ENCODE peak calls at places on chromosomes 16 and 17, in six cellular contexts. One of them, this sample, is unnamed.

GRCh38 chr17:82239401-82239925 is 10.6 kb downstream of the SLC16A3 start:
- DNase-seq in tibial nerve: no peak
- DNase-seq in thoracic aorta: no peak
- DNase-seq in CD8-positive, alpha-beta memory T cell: peak
- DNase-seq in testis: no peak
- DNase-seq in effector memory CD4-positive, alpha-beta T cell: no peak
- DNase-seq in this sample: no peak

GRCh38 chr16:27367463-27368357 is 34.3 kb upstream of the IL21R start:
- DNase-seq in tibial nerve: peak
- DNase-seq in thoracic aorta: peak
- DNase-seq in CD8-positive, alpha-beta memory T cell: peak
- DNase-seq in testis: peak
- DNase-seq in effector memory CD4-positive, alpha-beta T cell: peak
- DNase-seq in this sample: peak

GRCh38 chr17:31733326-31733725 is 125.7 kb downstream of the COPRS start:
- DNase-seq in tibial nerve: no peak
- DNase-seq in thoracic aorta: no peak
- DNase-seq in CD8-positive, alpha-beta memory T cell: no peak
- DNase-seq in testis: no peak
- DNase-seq in effector memory CD4-positive, alpha-beta T cell: no peak
- DNase-seq in this sample: no peak

GRCh38 chr16:11500720-11501346 is 85.9 kb downstream of the LITAF start:
- DNase-seq in tibial nerve: no peak
- DNase-seq in thoracic aorta: no peak
- DNase-seq in CD8-positive, alpha-beta memory T cell: no peak
- DNase-seq in testis: no peak
- DNase-seq in effector memory CD4-positive, alpha-beta T cell: no peak
- DNase-seq in this sample: no peak

GRCh38 chr16:88856122-88856827 is 472 bp downstream of the GALNS start:
- DNase-seq in tibial nerve: no peak
- DNase-seq in thoracic aorta: no peak
- DNase-seq in CD8-positive, alpha-beta memory T cell: peak
- DNase-seq in testis: no peak
- DNase-seq in effector memory CD4-positive, alpha-beta T cell: peak
- DNase-seq in this sample: no peak

GRCh38 chr16:89393731-89394406 is 96.5 kb downstream of the ANKRD11 start:
- DNase-seq in tibial nerve: no peak
- DNase-seq in thoracic aorta: no peak
- DNase-seq in CD8-positive, alpha-beta memory T cell: no peak
- DNase-seq in testis: no peak
- DNase-seq in effector memory CD4-positive, alpha-beta T cell: no peak
- DNase-seq in this sample: no peak

GRCh38 chr16:68097088-68097487 is 11.9 kb downstream of the NFATC3 start:
- DNase-seq in tibial nerve: no peak
- DNase-seq in thoracic aorta: no peak
- DNase-seq in CD8-positive, alpha-beta memory T cell: no peak
- DNase-seq in testis: no peak
- DNase-seq in effector memory CD4-positive, alpha-beta T cell: no peak
- DNase-seq in this sample: no peak

GRCh38 chr16:9469512-9469911 is 378.1 kb downstream of the HAPSTR1 start:
- DNase-seq in tibial nerve: no peak
- DNase-seq in thoracic aorta: no peak
- DNase-seq in CD8-positive, alpha-beta memory T cell: no peak
- DNase-seq in testis: no peak
- DNase-seq in effector memory CD4-positive, alpha-beta T cell: no peak
- DNase-seq in this sample: no peak

GRCh38 chr16:90007015-90007414 is 12.2 kb downstream of the DBNDD1 start:
- DNase-seq in tibial nerve: no peak
- DNase-seq in thoracic aorta: no peak
- DNase-seq in CD8-positive, alpha-beta memory T cell: no peak
- DNase-seq in testis: no peak
- DNase-seq in effector memory CD4-positive, alpha-beta T cell: no peak
- DNase-seq in this sample: no peak

GRCh38 chr17:76726231-76726765 is at the start of gene JMJD6:
- DNase-seq in tibial nerve: peak
- DNase-seq in thoracic aorta: peak
- DNase-seq in CD8-positive, alpha-beta memory T cell: no peak
- DNase-seq in testis: peak
- DNase-seq in effector memory CD4-positive, alpha-beta T cell: no peak
- DNase-seq in this sample: peak

GRCh38 chr17:76404256-76404655 is 19.8 kb downstream of the SPHK1 start:
- DNase-seq in tibial nerve: no peak
- DNase-seq in thoracic aorta: no peak
- DNase-seq in CD8-positive, alpha-beta memory T cell: no peak
- DNase-seq in testis: no peak
- DNase-seq in effector memory CD4-positive, alpha-beta T cell: no peak
- DNase-seq in this sample: no peak

GRCh38 chr17:39651908-39652634 is 13.1 kb upstream of the TCAP start:
- DNase-seq in tibial nerve: no peak
- DNase-seq in thoracic aorta: no peak
- DNase-seq in CD8-positive, alpha-beta memory T cell: no peak
- DNase-seq in testis: no peak
- DNase-seq in effector memory CD4-positive, alpha-beta T cell: no peak
- DNase-seq in this sample: no peak

GRCh38 chr17:76411247-76411646 is 26.8 kb downstream of the SPHK1 start:
- DNase-seq in tibial nerve: no peak
- DNase-seq in thoracic aorta: no peak
- DNase-seq in CD8-positive, alpha-beta memory T cell: no peak
- DNase-seq in testis: no peak
- DNase-seq in effector memory CD4-positive, alpha-beta T cell: no peak
- DNase-seq in this sample: no peak

GRCh38 chr17:66398059-66398458 is 95.6 kb downstream of the PRKCA start:
- DNase-seq in tibial nerve: no peak
- DNase-seq in thoracic aorta: no peak
- DNase-seq in CD8-positive, alpha-beta memory T cell: no peak
- DNase-seq in testis: no peak
- DNase-seq in effector memory CD4-positive, alpha-beta T cell: no peak
- DNase-seq in this sample: peak
- H3K4me3 ChIP-seq in tibial nerve: no peak
- H3K4me3 ChIP-seq in thoracic aorta: no peak
- H3K4me3 ChIP-seq in CD8-positive, alpha-beta memory T cell: no peak
- H3K4me3 ChIP-seq in testis: no peak
- H3K4me3 ChIP-seq in effector memory CD4-positive, alpha-beta T cell: no peak
- H3K4me3 ChIP-seq in this sample: no peak

GRCh38 chr16:6019490-6019991 is 921.9 kb upstream of the EEF2KMT start:
- DNase-seq in tibial nerve: no peak
- DNase-seq in thoracic aorta: no peak
- DNase-seq in CD8-positive, alpha-beta memory T cell: no peak
- DNase-seq in testis: no peak
- DNase-seq in effector memory CD4-positive, alpha-beta T cell: no peak
- DNase-seq in this sample: no peak

GRCh38 chr16:6021544-6021943 is 923.9 kb upstream of the EEF2KMT start:
- DNase-seq in tibial nerve: no peak
- DNase-seq in thoracic aorta: no peak
- DNase-seq in CD8-positive, alpha-beta memory T cell: no peak
- DNase-seq in testis: no peak
- DNase-seq in effector memory CD4-positive, alpha-beta T cell: no peak
- DNase-seq in this sample: no peak

GRCh38 chr16:6023449-6023848 is 925.9 kb upstream of the EEF2KMT start:
- DNase-seq in tibial nerve: no peak
- DNase-seq in thoracic aorta: no peak
- DNase-seq in CD8-positive, alpha-beta memory T cell: no peak
- DNase-seq in testis: no peak
- DNase-seq in effector memory CD4-positive, alpha-beta T cell: no peak
- DNase-seq in this sample: no peak

GRCh38 chr16:6018848-6019489 is 921.4 kb upstream of the EEF2KMT start:
- DNase-seq in tibial nerve: no peak
- DNase-seq in thoracic aorta: no peak
- DNase-seq in CD8-positive, alpha-beta memory T cell: no peak
- DNase-seq in testis: no peak
- DNase-seq in effector memory CD4-positive, alpha-beta T cell: no peak
- DNase-seq in this sample: no peak

GRCh38 chr16:6020162-6020980 is 922.8 kb upstream of the EEF2KMT start:
- DNase-seq in tibial nerve: no peak
- DNase-seq in thoracic aorta: no peak
- DNase-seq in CD8-positive, alpha-beta memory T cell: no peak
- DNase-seq in testis: no peak
- DNase-seq in effector memory CD4-positive, alpha-beta T cell: no peak
- DNase-seq in this sample: no peak
- H3K4me3 ChIP-seq in tibial nerve: no peak
- H3K4me3 ChIP-seq in thoracic aorta: no peak
- H3K4me3 ChIP-seq in CD8-positive, alpha-beta memory T cell: no peak
- H3K4me3 ChIP-seq in testis: no peak
- H3K4me3 ChIP-seq in effector memory CD4-positive, alpha-beta T cell: no peak
- H3K4me3 ChIP-seq in this sample: no peak

DNA sequence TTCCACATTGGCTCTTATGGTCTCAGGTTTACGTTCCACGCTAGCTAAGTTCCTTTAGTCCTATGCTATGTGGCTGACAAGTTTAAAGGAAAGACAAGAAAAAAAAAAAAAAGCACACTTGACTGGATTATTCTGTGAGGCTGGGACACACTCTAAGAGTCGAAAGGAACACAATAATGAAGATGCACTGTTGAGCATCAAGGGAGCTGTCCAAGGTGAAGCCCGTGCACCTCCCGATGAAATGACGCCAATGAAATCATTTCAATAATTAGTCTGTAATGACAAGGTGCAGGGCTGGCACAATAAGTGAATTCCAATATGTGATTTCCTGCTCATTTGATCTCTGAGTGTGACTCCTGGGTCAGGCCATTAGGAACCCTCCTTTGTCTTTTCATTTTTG is 232.9 kb downstream of the CDH13 start:
- DNase-seq in tibial nerve: no peak
- DNase-seq in thoracic aorta: no peak
- DNase-seq in CD8-positive, alpha-beta memory T cell: no peak
- DNase-seq in testis: no peak
- DNase-seq in effector memory CD4-positive, alpha-beta T cell: no peak
- DNase-seq in this sample: no peak
- H3K4me3 ChIP-seq in tibial nerve: no peak
- H3K4me3 ChIP-seq in thoracic aorta: no peak
- H3K4me3 ChIP-seq in CD8-positive, alpha-beta memory T cell: no peak
- H3K4me3 ChIP-seq in testis: no peak
- H3K4me3 ChIP-seq in effector memory CD4-positive, alpha-beta T cell: no peak
- H3K4me3 ChIP-seq in this sample: no peak

DNA sequence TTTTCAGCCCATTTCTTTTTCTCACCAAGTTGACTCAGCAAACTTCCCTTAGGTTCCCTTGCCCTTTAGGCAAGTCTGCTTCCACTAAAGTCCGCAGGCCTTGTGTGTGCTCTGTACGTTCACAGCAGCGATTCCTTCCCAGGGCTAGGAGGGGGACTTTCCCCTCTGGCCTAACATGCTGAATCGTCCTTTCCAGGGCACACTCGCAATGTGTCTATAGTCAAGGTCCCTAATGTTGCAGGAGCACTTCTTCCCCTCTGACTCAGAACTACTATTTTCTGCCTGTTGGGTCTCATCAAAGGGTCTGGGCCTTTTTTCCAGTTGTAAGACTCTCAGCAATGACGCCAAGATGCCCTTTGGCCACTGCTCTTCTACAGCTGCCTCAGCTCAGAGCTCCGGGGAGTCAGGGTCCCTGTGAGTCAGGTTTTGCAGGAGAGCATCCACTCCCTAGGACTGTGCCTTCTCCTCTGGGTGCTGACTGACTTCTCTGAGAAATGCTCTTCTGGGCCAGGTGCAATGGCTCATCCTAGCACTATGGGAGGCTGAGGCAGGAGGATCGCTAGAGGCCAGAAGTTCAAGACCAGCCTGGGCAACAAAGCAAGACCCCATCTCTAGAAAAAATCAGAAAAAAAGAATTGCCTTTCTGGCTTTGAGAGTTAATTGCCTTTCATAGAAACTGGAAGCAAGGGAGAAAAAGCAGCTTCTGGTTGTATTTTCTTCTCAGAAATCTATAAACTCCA is 64.4 kb upstream of the TBX2 start:
- DNase-seq in tibial nerve: no peak
- DNase-seq in thoracic aorta: no peak
- DNase-seq in CD8-positive, alpha-beta memory T cell: no peak
- DNase-seq in testis: no peak
- DNase-seq in effector memory CD4-positive, alpha-beta T cell: no peak
- DNase-seq in this sample: no peak
- H3K4me3 ChIP-seq in tibial nerve: no peak
- H3K4me3 ChIP-seq in thoracic aorta: no peak
- H3K4me3 ChIP-seq in CD8-positive, alpha-beta memory T cell: no peak
- H3K4me3 ChIP-seq in testis: no peak
- H3K4me3 ChIP-seq in effector memory CD4-positive, alpha-beta T cell: no peak
- H3K4me3 ChIP-seq in this sample: no peak

GRCh38 chr17:21375757-21376584 is at the start of gene KCNJ12:
- DNase-seq in tibial nerve: no peak
- DNase-seq in thoracic aorta: no peak
- DNase-seq in CD8-positive, alpha-beta memory T cell: no peak
- DNase-seq in testis: peak
- DNase-seq in effector memory CD4-positive, alpha-beta T cell: no peak
- DNase-seq in this sample: no peak

GRCh38 chr17:21377821-21378396 is 1.8 kb downstream of the KCNJ12 start:
- DNase-seq in tibial nerve: no peak
- DNase-seq in thoracic aorta: no peak
- DNase-seq in CD8-positive, alpha-beta memory T cell: no peak
- DNase-seq in testis: no peak
- DNase-seq in effector memory CD4-positive, alpha-beta T cell: no peak
- DNase-seq in this sample: no peak

GRCh38 chr17:21376585-21376834 is 353 bp downstream of the KCNJ12 start:
- DNase-seq in tibial nerve: no peak
- DNase-seq in thoracic aorta: no peak
- DNase-seq in CD8-positive, alpha-beta memory T cell: no peak
- DNase-seq in testis: no peak
- DNase-seq in effector memory CD4-positive, alpha-beta T cell: no peak
- DNase-seq in this sample: no peak

GRCh38 chr17:21378553-21378952 is 2.4 kb downstream of the KCNJ12 start:
- DNase-seq in tibial nerve: no peak
- DNase-seq in thoracic aorta: no peak
- DNase-seq in CD8-positive, alpha-beta memory T cell: no peak
- DNase-seq in testis: no peak
- DNase-seq in effector memory CD4-positive, alpha-beta T cell: no peak
- DNase-seq in this sample: no peak

DNA sequence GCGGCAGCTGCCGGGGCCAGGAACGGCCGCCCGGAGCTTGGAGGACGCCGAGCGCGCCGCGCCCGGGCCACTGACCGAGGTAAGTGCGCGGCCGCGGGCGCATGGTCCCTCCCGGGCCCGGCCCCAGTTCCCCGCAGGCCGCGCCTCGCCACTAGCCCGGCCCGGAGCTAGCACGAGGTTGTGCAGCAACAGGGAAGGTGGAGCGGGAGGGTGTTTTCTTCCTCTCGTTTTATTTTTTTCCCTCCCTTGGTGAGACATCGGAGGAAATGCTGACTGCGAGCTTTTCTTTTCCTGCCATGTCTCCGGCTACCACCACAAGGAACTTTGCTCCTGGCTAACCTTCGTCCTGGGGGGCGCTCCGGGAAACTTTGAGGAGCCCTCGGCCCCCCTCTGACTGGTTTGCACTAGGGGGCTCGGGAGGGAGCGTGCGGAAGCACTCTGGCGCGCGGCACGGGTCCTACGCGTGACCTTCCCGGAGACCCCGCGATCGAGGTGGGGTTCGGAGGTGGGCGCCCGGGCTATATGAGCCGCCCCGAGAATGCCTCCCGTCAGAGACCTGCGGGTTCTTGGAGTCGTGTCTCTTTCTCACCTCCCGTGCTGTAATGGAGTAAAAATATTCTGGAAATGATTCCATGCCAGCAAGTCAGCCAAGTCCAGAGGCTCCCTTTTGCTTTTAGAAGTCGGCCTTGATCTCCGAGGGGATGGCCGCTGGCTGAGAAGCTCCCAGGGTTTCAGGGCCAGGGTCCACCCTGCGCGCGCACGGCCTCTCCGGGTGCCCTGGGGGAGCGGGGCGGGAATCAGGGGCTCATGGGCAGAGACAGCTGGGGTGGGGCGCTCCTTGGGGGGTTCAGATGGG is 906 bp downstream of the KCNJ12 start:
- DNase-seq in tibial nerve: no peak
- DNase-seq in thoracic aorta: no peak
- DNase-seq in CD8-positive, alpha-beta memory T cell: no peak
- DNase-seq in testis: peak
- DNase-seq in effector memory CD4-positive, alpha-beta T cell: no peak
- DNase-seq in this sample: no peak
- H3K4me3 ChIP-seq in tibial nerve: peak
- H3K4me3 ChIP-seq in thoracic aorta: peak
- H3K4me3 ChIP-seq in CD8-positive, alpha-beta memory T cell: no peak
- H3K4me3 ChIP-seq in testis: peak
- H3K4me3 ChIP-seq in effector memory CD4-positive, alpha-beta T cell: peak
- H3K4me3 ChIP-seq in this sample: no peak

This sample was measured in Jurkat, Clone E6-1.